ENCODE peak calls at places on chromosomes 2 and 18, in ten cellular contexts. One of them, this sample, is unnamed.

GRCh38 chr2:117771969-117772630 is 42.4 kb upstream of the DDX18 start:
- DNase-seq in CD8-positive, alpha-beta memory T cell: no peak
- DNase-seq in transverse colon: no peak
- DNase-seq in CD8-positive, alpha-beta T cell: no peak
- DNase-seq in skeletal muscle cell: no peak
- DNase-seq in A549: peak
- DNase-seq in esophagus muscularis mucosa: no peak
- DNase-seq in HepG2: peak
- DNase-seq in right lobe of liver: no peak
- DNase-seq in suprapubic skin: no peak
- DNase-seq in this sample: no peak

GRCh38 chr2:31260870-31261269 is 26.9 kb downstream of the EHD3 start:
- DNase-seq in HepG2: no peak
- DNase-seq in esophagus muscularis mucosa: no peak
- DNase-seq in skeletal muscle cell: no peak
- DNase-seq in right lobe of liver: no peak
- DNase-seq in CD8-positive, alpha-beta memory T cell: no peak
- DNase-seq in A549: no peak
- DNase-seq in CD8-positive, alpha-beta T cell: no peak
- DNase-seq in transverse colon: no peak
- DNase-seq in suprapubic skin: no peak
- DNase-seq in this sample: no peak

GRCh38 chr2:198657520-198658121 is 800.1 kb downstream of the SATB2 start:
- DNase-seq in CD8-positive, alpha-beta memory T cell: no peak
- DNase-seq in transverse colon: peak
- DNase-seq in right lobe of liver: peak
- DNase-seq in CD8-positive, alpha-beta T cell: no peak
- DNase-seq in suprapubic skin: no peak
- DNase-seq in esophagus muscularis mucosa: no peak
- DNase-seq in skeletal muscle cell: no peak
- DNase-seq in A549: no peak
- DNase-seq in HepG2: peak
- DNase-seq in this sample: no peak

GRCh38 chr2:181904022-181904632 is 12.6 kb downstream of the ITPRID2 start:
- DNase-seq in A549: peak
- DNase-seq in CD8-positive, alpha-beta memory T cell: no peak
- DNase-seq in esophagus muscularis mucosa: no peak
- DNase-seq in suprapubic skin: no peak
- DNase-seq in transverse colon: no peak
- DNase-seq in CD8-positive, alpha-beta T cell: no peak
- DNase-seq in HepG2: peak
- DNase-seq in right lobe of liver: no peak
- DNase-seq in skeletal muscle cell: no peak
- DNase-seq in this sample: no peak

GRCh38 chr18:76405761-76406356 is 89.2 kb downstream of the ZNF516 start:
- DNase-seq in right lobe of liver: peak
- DNase-seq in esophagus muscularis mucosa: no peak
- DNase-seq in suprapubic skin: peak
- DNase-seq in A549: peak
- DNase-seq in HepG2: peak
- DNase-seq in skeletal muscle cell: no peak
- DNase-seq in CD8-positive, alpha-beta T cell: no peak
- DNase-seq in transverse colon: peak
- DNase-seq in CD8-positive, alpha-beta memory T cell: no peak
- DNase-seq in this sample: no peak

GRCh38 chr2:101521497-101521896 is 46.6 kb upstream of the RFX8 start:
- DNase-seq in CD8-positive, alpha-beta memory T cell: no peak
- DNase-seq in transverse colon: no peak
- DNase-seq in suprapubic skin: no peak
- DNase-seq in HepG2: no peak
- DNase-seq in CD8-positive, alpha-beta T cell: no peak
- DNase-seq in A549: no peak
- DNase-seq in esophagus muscularis mucosa: peak
- DNase-seq in right lobe of liver: no peak
- DNase-seq in skeletal muscle cell: no peak
- DNase-seq in this sample: no peak

GRCh38 chr2:175187378-175187777 is 5.9 kb upstream of the ATP5MC3 start:
- DNase-seq in transverse colon: no peak
- DNase-seq in CD8-positive, alpha-beta T cell: no peak
- DNase-seq in esophagus muscularis mucosa: no peak
- DNase-seq in A549: peak
- DNase-seq in right lobe of liver: no peak
- DNase-seq in HepG2: peak
- DNase-seq in skeletal muscle cell: no peak
- DNase-seq in CD8-positive, alpha-beta memory T cell: no peak
- DNase-seq in suprapubic skin: no peak
- DNase-seq in this sample: no peak

GRCh38 chr2:137117385-137117784 is 352.0 kb downstream of the THSD7B start:
- DNase-seq in CD8-positive, alpha-beta memory T cell: no peak
- DNase-seq in skeletal muscle cell: peak
- DNase-seq in A549: no peak
- DNase-seq in right lobe of liver: no peak
- DNase-seq in transverse colon: no peak
- DNase-seq in HepG2: peak
- DNase-seq in CD8-positive, alpha-beta T cell: no peak
- DNase-seq in esophagus muscularis mucosa: no peak
- DNase-seq in suprapubic skin: no peak
- DNase-seq in this sample: no peak

GRCh38 chr18:55097406-55098170 is 138.3 kb upstream of the CCDC68 start:
- DNase-seq in esophagus muscularis mucosa: peak
- DNase-seq in HepG2: no peak
- DNase-seq in A549: no peak
- DNase-seq in skeletal muscle cell: no peak
- DNase-seq in transverse colon: no peak
- DNase-seq in CD8-positive, alpha-beta memory T cell: no peak
- DNase-seq in suprapubic skin: no peak
- DNase-seq in CD8-positive, alpha-beta T cell: no peak
- DNase-seq in right lobe of liver: no peak
- DNase-seq in this sample: no peak

GRCh38 chr18:35953688-35954087 is 18.8 kb upstream of the RMP24 start:
- DNase-seq in skeletal muscle cell: no peak
- DNase-seq in right lobe of liver: no peak
- DNase-seq in A549: no peak
- DNase-seq in HepG2: no peak
- DNase-seq in CD8-positive, alpha-beta memory T cell: no peak
- DNase-seq in CD8-positive, alpha-beta T cell: no peak
- DNase-seq in transverse colon: no peak
- DNase-seq in suprapubic skin: no peak
- DNase-seq in esophagus muscularis mucosa: no peak
- DNase-seq in this sample: no peak

GRCh38 chr2:30098271-30099005 is 48.4 kb upstream of the YPEL5 start:
- DNase-seq in HepG2: no peak
- DNase-seq in CD8-positive, alpha-beta T cell: no peak
- DNase-seq in A549: no peak
- DNase-seq in CD8-positive, alpha-beta memory T cell: no peak
- DNase-seq in suprapubic skin: no peak
- DNase-seq in esophagus muscularis mucosa: no peak
- DNase-seq in skeletal muscle cell: no peak
- DNase-seq in right lobe of liver: no peak
- DNase-seq in transverse colon: no peak
- DNase-seq in this sample: no peak

GRCh38 chr2:30095402-30095801 is 51.4 kb upstream of the YPEL5 start:
- DNase-seq in right lobe of liver: no peak
- DNase-seq in skeletal muscle cell: no peak
- DNase-seq in esophagus muscularis mucosa: no peak
- DNase-seq in A549: no peak
- DNase-seq in suprapubic skin: no peak
- DNase-seq in transverse colon: no peak
- DNase-seq in CD8-positive, alpha-beta T cell: no peak
- DNase-seq in CD8-positive, alpha-beta memory T cell: no peak
- DNase-seq in HepG2: no peak
- DNase-seq in this sample: no peak

DNA sequence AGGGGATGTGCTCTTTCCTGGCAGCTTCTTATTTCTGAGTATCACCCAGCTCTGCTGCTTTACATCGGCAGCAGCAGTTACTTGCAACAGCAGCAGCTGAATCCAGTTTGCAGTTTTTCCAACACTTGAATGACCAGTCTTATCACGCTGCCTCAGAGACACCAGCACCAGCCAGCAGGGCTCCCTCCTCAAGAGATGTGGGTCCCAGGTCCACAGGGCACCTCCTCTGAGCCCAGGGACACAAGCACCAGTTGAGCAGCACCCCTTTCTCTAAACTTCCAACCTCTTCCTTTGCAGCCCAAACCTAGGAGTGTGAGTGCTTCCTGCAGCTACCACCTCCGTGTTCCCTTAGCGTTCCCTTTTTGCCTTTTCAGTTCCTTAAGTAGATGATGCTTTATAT is 50.4 kb upstream of the YPEL5 start:
- DNase-seq in suprapubic skin: no peak
- DNase-seq in A549: no peak
- DNase-seq in HepG2: no peak
- DNase-seq in CD8-positive, alpha-beta memory T cell: no peak
- DNase-seq in transverse colon: no peak
- DNase-seq in right lobe of liver: no peak
- DNase-seq in skeletal muscle cell: no peak
- DNase-seq in CD8-positive, alpha-beta T cell: no peak
- DNase-seq in esophagus muscularis mucosa: no peak
- DNase-seq in this sample: no peak
- H3K4me3 ChIP-seq in suprapubic skin: no peak
- H3K4me3 ChIP-seq in A549: no peak
- H3K4me3 ChIP-seq in HepG2: no peak
- H3K4me3 ChIP-seq in CD8-positive, alpha-beta memory T cell: no peak
- H3K4me3 ChIP-seq in transverse colon: no peak
- H3K4me3 ChIP-seq in right lobe of liver: no peak
- H3K4me3 ChIP-seq in skeletal muscle cell: no peak
- H3K4me3 ChIP-seq in CD8-positive, alpha-beta T cell: no peak
- H3K4me3 ChIP-seq in esophagus muscularis mucosa: no peak
- H3K4me3 ChIP-seq in this sample: no peak

GRCh38 chr2:108565778-108566375 is 31.6 kb downstream of the LIMS1 start:
- DNase-seq in transverse colon: no peak
- DNase-seq in right lobe of liver: no peak
- DNase-seq in HepG2: no peak
- DNase-seq in CD8-positive, alpha-beta memory T cell: peak
- DNase-seq in suprapubic skin: no peak
- DNase-seq in skeletal muscle cell: no peak
- DNase-seq in CD8-positive, alpha-beta T cell: peak
- DNase-seq in A549: no peak
- DNase-seq in esophagus muscularis mucosa: no peak
- DNase-seq in this sample: no peak
- H3K4me3 ChIP-seq in transverse colon: no peak
- H3K4me3 ChIP-seq in right lobe of liver: no peak
- H3K4me3 ChIP-seq in HepG2: no peak
- H3K4me3 ChIP-seq in CD8-positive, alpha-beta memory T cell: no peak
- H3K4me3 ChIP-seq in suprapubic skin: no peak
- H3K4me3 ChIP-seq in skeletal muscle cell: no peak
- H3K4me3 ChIP-seq in CD8-positive, alpha-beta T cell: no peak
- H3K4me3 ChIP-seq in A549: no peak
- H3K4me3 ChIP-seq in esophagus muscularis mucosa: no peak
- H3K4me3 ChIP-seq in this sample: no peak

GRCh38 chr18:61950371-61950770 is 57.6 kb upstream of the RNF152 start:
- DNase-seq in CD8-positive, alpha-beta T cell: no peak
- DNase-seq in HepG2: no peak
- DNase-seq in esophagus muscularis mucosa: peak
- DNase-seq in right lobe of liver: no peak
- DNase-seq in A549: no peak
- DNase-seq in transverse colon: no peak
- DNase-seq in skeletal muscle cell: no peak
- DNase-seq in suprapubic skin: no peak
- DNase-seq in CD8-positive, alpha-beta memory T cell: no peak
- DNase-seq in this sample: no peak
- H3K4me3 ChIP-seq in CD8-positive, alpha-beta T cell: no peak
- H3K4me3 ChIP-seq in HepG2: no peak
- H3K4me3 ChIP-seq in esophagus muscularis mucosa: no peak
- H3K4me3 ChIP-seq in right lobe of liver: no peak
- H3K4me3 ChIP-seq in A549: no peak
- H3K4me3 ChIP-seq in transverse colon: no peak
- H3K4me3 ChIP-seq in skeletal muscle cell: no peak
- H3K4me3 ChIP-seq in suprapubic skin: no peak
- H3K4me3 ChIP-seq in CD8-positive, alpha-beta memory T cell: no peak
- H3K4me3 ChIP-seq in this sample: no peak

GRCh38 chr2:94869552-94870391 is 1.5 kb upstream of the TEKT4 start:
- DNase-seq in transverse colon: no peak
- DNase-seq in suprapubic skin: no peak
- DNase-seq in CD8-positive, alpha-beta memory T cell: no peak
- DNase-seq in right lobe of liver: no peak
- DNase-seq in CD8-positive, alpha-beta T cell: no peak
- DNase-seq in A549: no peak
- DNase-seq in HepG2: no peak
- DNase-seq in skeletal muscle cell: no peak
- DNase-seq in esophagus muscularis mucosa: no peak
- DNase-seq in this sample: no peak

GRCh38 chr2:94872088-94872618 is 923 bp downstream of the TEKT4 start:
- DNase-seq in right lobe of liver: no peak
- DNase-seq in skeletal muscle cell: no peak
- DNase-seq in A549: no peak
- DNase-seq in HepG2: no peak
- DNase-seq in esophagus muscularis mucosa: no peak
- DNase-seq in CD8-positive, alpha-beta T cell: no peak
- DNase-seq in CD8-positive, alpha-beta memory T cell: no peak
- DNase-seq in suprapubic skin: peak
- DNase-seq in transverse colon: no peak
- DNase-seq in this sample: no peak

GRCh38 chr2:94870392-94871225 is 621 bp upstream of the TEKT4 start:
- DNase-seq in CD8-positive, alpha-beta memory T cell: no peak
- DNase-seq in CD8-positive, alpha-beta T cell: no peak
- DNase-seq in HepG2: peak
- DNase-seq in suprapubic skin: peak
- DNase-seq in esophagus muscularis mucosa: no peak
- DNase-seq in A549: no peak
- DNase-seq in right lobe of liver: no peak
- DNase-seq in transverse colon: no peak
- DNase-seq in skeletal muscle cell: no peak
- DNase-seq in this sample: no peak

GRCh38 chr2:94872676-94873361 is 1.6 kb downstream of the TEKT4 start:
- DNase-seq in esophagus muscularis mucosa: no peak
- DNase-seq in HepG2: no peak
- DNase-seq in suprapubic skin: peak
- DNase-seq in skeletal muscle cell: no peak
- DNase-seq in A549: no peak
- DNase-seq in CD8-positive, alpha-beta memory T cell: no peak
- DNase-seq in CD8-positive, alpha-beta T cell: no peak
- DNase-seq in transverse colon: no peak
- DNase-seq in right lobe of liver: no peak
- DNase-seq in this sample: no peak

DNA sequence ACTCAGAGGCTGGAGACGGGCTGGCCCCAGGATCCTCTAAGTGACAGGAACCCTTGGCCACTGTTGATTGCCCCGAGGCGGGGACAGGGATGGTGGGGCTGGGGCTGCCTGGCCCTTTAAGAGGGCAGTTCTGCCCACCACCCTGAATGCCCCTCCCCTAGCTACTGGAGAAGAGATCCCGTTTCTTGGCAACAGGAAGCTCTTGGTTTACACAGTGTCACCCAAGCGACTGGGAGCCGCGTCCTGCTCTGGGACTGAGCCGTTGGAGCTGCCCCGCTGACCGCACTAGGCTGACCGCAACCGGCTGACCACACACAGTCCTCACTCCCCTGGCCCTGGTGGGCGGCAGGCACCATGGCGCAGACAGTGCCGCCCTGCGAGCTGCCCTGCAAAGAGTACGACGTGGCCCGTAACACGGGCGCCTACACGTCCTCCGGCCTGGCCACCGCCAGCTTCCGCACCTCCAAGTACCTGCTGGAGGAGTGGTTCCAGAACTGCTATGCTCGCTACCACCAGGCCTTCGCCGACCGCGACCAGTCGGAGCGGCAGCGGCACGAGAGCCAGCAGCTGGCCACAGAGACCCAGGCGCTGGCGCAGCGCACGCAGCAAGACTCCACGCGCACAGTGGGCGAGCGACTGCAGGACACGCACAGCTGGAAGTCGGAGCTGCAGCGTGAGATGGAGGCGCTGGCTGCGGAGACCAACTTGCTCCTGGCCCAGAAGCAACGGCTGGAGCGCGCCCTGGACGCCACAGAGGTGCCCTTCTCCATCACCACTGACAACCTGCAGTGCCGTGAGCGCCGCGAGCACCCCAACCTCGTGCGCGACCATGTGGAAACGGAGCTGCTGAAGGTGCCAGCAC is at the start of gene TEKT4:
- DNase-seq in transverse colon: no peak
- DNase-seq in HepG2: no peak
- DNase-seq in skeletal muscle cell: no peak
- DNase-seq in suprapubic skin: peak
- DNase-seq in right lobe of liver: no peak
- DNase-seq in A549: no peak
- DNase-seq in esophagus muscularis mucosa: no peak
- DNase-seq in CD8-positive, alpha-beta memory T cell: no peak
- DNase-seq in CD8-positive, alpha-beta T cell: no peak
- DNase-seq in this sample: no peak
- H3K4me3 ChIP-seq in transverse colon: no peak
- H3K4me3 ChIP-seq in HepG2: no peak
- H3K4me3 ChIP-seq in skeletal muscle cell: no peak
- H3K4me3 ChIP-seq in suprapubic skin: no peak
- H3K4me3 ChIP-seq in right lobe of liver: no peak
- H3K4me3 ChIP-seq in A549: peak
- H3K4me3 ChIP-seq in esophagus muscularis mucosa: no peak
- H3K4me3 ChIP-seq in CD8-positive, alpha-beta memory T cell: no peak
- H3K4me3 ChIP-seq in CD8-positive, alpha-beta T cell: no peak
- H3K4me3 ChIP-seq in this sample: no peak

This sample was measured in GM12864.